ENCODE peak calls at places on chromosomes 16 and 17, in four cellular contexts. One of them, this sample, is unnamed.
A peak's percentile ranks its signal among the peaks of the same experiment; 100 is the strongest.

GRCh38 chr16:11403920-11404319 is 58.7 kb downstream of the RMI2 start:
- DNase-seq in HEK293T: no peak
- DNase-seq in K562: no peak
- DNase-seq in HepG2: no peak
- DNase-seq in this sample: no peak

GRCh38 chr16:4239682-4240175 is 2.2 kb downstream of the SRL start:
- DNase-seq in HEK293T: no peak
- DNase-seq in HepG2: no peak
- DNase-seq in K562: no peak
- DNase-seq in this sample: no peak

GRCh38 chr16:50666658-50667496 is 14.2 kb downstream of the SNX20 start:
- DNase-seq in HEK293T: no peak
- DNase-seq in HepG2: no peak
- DNase-seq in K562: no peak
- DNase-seq in this sample: peak; percentile 22

GRCh38 chr17:49715717-49716279 is 8.0 kb upstream of the SLC35B1 start:
- DNase-seq in K562: no peak
- DNase-seq in HepG2: no peak
- DNase-seq in HEK293T: no peak
- DNase-seq in this sample: no peak

GRCh38 chr16:30615358-30616076 is 5.3 kb upstream of the ZNF689 start:
- DNase-seq in K562: peak; percentile 18
- DNase-seq in HEK293T: peak; percentile 83
- DNase-seq in HepG2: peak; percentile 76
- DNase-seq in this sample: peak; percentile 98

GRCh38 chr17:2905697-2906595 is 109.7 kb downstream of the RAP1GAP2 start:
- DNase-seq in HepG2: no peak
- DNase-seq in HEK293T: no peak
- DNase-seq in K562: no peak
- DNase-seq in this sample: no peak

GRCh38 chr17:47687328-47687690 is 6.7 kb upstream of the TBKBP1 start:
- DNase-seq in HEK293T: no peak
- DNase-seq in K562: no peak
- DNase-seq in HepG2: no peak
- DNase-seq in this sample: no peak

GRCh38 chr16:4640572-4641305 is 16.1 kb downstream of the MGRN1 start:
- DNase-seq in HEK293T: no peak
- DNase-seq in HepG2: no peak
- DNase-seq in K562: no peak
- DNase-seq in this sample: no peak

GRCh38 chr16:55045329-55046145 is 114.9 kb downstream of the IRX5 start:
- DNase-seq in HepG2: no peak
- DNase-seq in HEK293T: no peak
- DNase-seq in K562: no peak
- DNase-seq in this sample: no peak

GRCh38 chr16:3119701-3120408 is 7.5 kb downstream of the ZNF205 start:
- DNase-seq in HEK293T: no peak
- DNase-seq in HepG2: no peak
- DNase-seq in K562: no peak
- DNase-seq in this sample: no peak

GRCh38 chr17:11618861-11619566 is 20.7 kb downstream of the DNAH9 start:
- DNase-seq in HepG2: peak; percentile 58
- DNase-seq in K562: no peak
- DNase-seq in HEK293T: no peak
- DNase-seq in this sample: no peak

GRCh38 chr16:51523400-51523799 is 372.3 kb upstream of the SALL1 start:
- DNase-seq in K562: no peak
- DNase-seq in HepG2: no peak
- DNase-seq in HEK293T: no peak
- DNase-seq in this sample: no peak

GRCh38 chr16:1333149-1333812 is at the start of gene BAIAP3:
- DNase-seq in HepG2: no peak
- DNase-seq in K562: peak; percentile 88
- DNase-seq in HEK293T: peak; percentile 86
- DNase-seq in this sample: peak; percentile 62

GRCh38 chr16:71894229-71894920 is 956 bp upstream of the IST1 start:
- DNase-seq in K562: no peak
- DNase-seq in HepG2: peak; percentile 56
- DNase-seq in HEK293T: peak; percentile 15
- DNase-seq in this sample: peak; percentile 64

GRCh38 chr16:11430601-11431317 is 85.5 kb downstream of the RMI2 start:
- DNase-seq in HEK293T: no peak
- DNase-seq in K562: no peak
- DNase-seq in HepG2: no peak
- DNase-seq in this sample: no peak

GRCh38 chr16:16019488-16019887 is 70.1 kb downstream of the ABCC1 start:
- DNase-seq in HepG2: no peak
- DNase-seq in K562: no peak
- DNase-seq in HEK293T: no peak
- DNase-seq in this sample: no peak

GRCh38 chr16:47129755-47130435 is 13.8 kb downstream of the NETO2 start:
- DNase-seq in HEK293T: no peak
- DNase-seq in K562: no peak
- DNase-seq in HepG2: no peak
- DNase-seq in this sample: no peak

GRCh38 chr16:73713817-73714495 is 582.7 kb upstream of the PSMD7 start:
- DNase-seq in HepG2: peak; percentile 42
- DNase-seq in HEK293T: peak; percentile 51
- DNase-seq in K562: peak; percentile 30
- DNase-seq in this sample: peak; percentile 69

GRCh38 chr16:46858151-46858550 is 26.0 kb upstream of the GPT2 start:
- DNase-seq in HepG2: no peak
- DNase-seq in K562: no peak
- DNase-seq in HEK293T: no peak
- DNase-seq in this sample: no peak

GRCh38 chr17:34711646-34712045 is 132.3 kb downstream of the TMEM132E start:
- DNase-seq in HEK293T: no peak
- DNase-seq in HepG2: no peak
- DNase-seq in K562: no peak
- DNase-seq in this sample: no peak

GRCh38 chr17:34714475-34715410 is 135.4 kb downstream of the TMEM132E start:
- DNase-seq in HEK293T: no peak
- DNase-seq in K562: no peak
- DNase-seq in HepG2: no peak
- DNase-seq in this sample: no peak

GRCh38 chr17:34710226-34710625 is 130.8 kb downstream of the TMEM132E start:
- DNase-seq in HEK293T: no peak
- DNase-seq in K562: no peak
- DNase-seq in HepG2: no peak
- DNase-seq in this sample: no peak

GRCh38 chr17:34713687-34714086 is 134.3 kb downstream of the TMEM132E start:
- DNase-seq in HepG2: no peak
- DNase-seq in HEK293T: no peak
- DNase-seq in K562: no peak
- DNase-seq in this sample: no peak

GRCh38 chr17:34712481-34713195 is 133.3 kb downstream of the TMEM132E start:
- DNase-seq in HepG2: no peak
- DNase-seq in HEK293T: no peak
- DNase-seq in K562: no peak
- DNase-seq in this sample: no peak
- TF ChIP-seq ELF4 in HepG2: no peak
- TF ChIP-seq ELF4 in HEK293T: no peak
- TF ChIP-seq ELF4 in K562: no peak
- TF ChIP-seq ELF4 in this sample: no peak

GRCh38 chr17:68035131-68035522 is 408 bp upstream of the KPNA2 start:
- DNase-seq in K562: no peak
- DNase-seq in HepG2: no peak
- DNase-seq in HEK293T: peak; percentile 93
- DNase-seq in this sample: peak; percentile 93
- TF ChIP-seq ELF4 in K562: no peak
- TF ChIP-seq ELF4 in HepG2: no peak
- TF ChIP-seq ELF4 in HEK293T: no peak
- TF ChIP-seq ELF4 in this sample: no peak

DNA sequence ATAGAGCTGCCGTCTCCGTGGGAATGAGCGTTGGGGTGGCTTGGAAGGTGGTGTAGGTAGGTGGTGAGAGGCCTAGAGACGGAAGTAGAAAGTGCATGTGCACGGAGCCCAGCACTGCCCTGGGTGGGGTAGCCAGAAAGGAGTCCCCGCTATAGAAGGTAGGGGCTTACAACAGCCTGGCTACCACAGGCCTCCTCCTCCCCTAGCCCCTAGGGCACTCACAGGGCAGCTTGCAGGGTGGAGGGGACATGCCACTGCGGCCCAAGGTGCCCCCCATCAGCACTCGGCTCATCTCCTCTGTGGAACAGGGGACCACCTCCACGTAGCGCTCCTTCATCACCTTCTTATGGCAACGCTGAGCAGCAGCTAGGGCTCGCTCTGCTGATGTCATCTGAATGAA is 5.0 kb downstream of the ESRP2 start:
- DNase-seq in HepG2: no peak
- DNase-seq in K562: no peak
- DNase-seq in HEK293T: no peak
- DNase-seq in this sample: no peak
- TF ChIP-seq ELF4 in HepG2: no peak
- TF ChIP-seq ELF4 in K562: no peak
- TF ChIP-seq ELF4 in HEK293T: no peak
- TF ChIP-seq ELF4 in this sample: no peak

DNA sequence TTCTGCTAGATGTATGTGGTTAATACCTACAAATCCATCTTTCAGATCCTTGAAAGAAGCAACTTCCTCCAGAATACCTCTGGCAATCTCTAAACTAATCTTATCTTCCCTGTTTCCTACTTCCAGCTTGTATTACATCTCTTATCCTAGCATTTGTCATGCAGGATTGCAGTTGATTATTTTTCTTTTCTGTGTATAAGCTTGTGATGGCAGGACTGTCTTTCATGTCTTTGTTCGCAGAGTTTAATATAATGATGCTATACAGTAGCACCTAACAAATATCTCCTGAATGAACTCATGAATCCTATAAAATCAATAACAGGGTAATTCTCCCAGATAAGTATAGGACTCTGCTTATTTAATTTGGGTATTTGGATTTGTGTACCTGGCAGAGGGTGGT is 12.2 kb upstream of the UBE2G1 start:
- DNase-seq in K562: no peak
- DNase-seq in HEK293T: no peak
- DNase-seq in HepG2: no peak
- DNase-seq in this sample: no peak
- TF ChIP-seq ELF4 in K562: no peak
- TF ChIP-seq ELF4 in HEK293T: no peak
- TF ChIP-seq ELF4 in HepG2: no peak
- TF ChIP-seq ELF4 in this sample: no peak

GRCh38 chr17:17387017-17387416 is 83.8 kb downstream of the NT5M start:
- DNase-seq in HEK293T: no peak
- DNase-seq in K562: no peak
- DNase-seq in HepG2: no peak
- DNase-seq in this sample: no peak
- TF ChIP-seq ELF4 in HEK293T: no peak
- TF ChIP-seq ELF4 in K562: no peak
- TF ChIP-seq ELF4 in HepG2: no peak
- TF ChIP-seq ELF4 in this sample: no peak

GRCh38 chr17:69030145-69030544 is 30.6 kb downstream of the ABCA9 start:
- DNase-seq in HEK293T: no peak
- DNase-seq in K562: no peak
- DNase-seq in HepG2: no peak
- DNase-seq in this sample: no peak
- TF ChIP-seq ELF4 in HEK293T: no peak
- TF ChIP-seq ELF4 in K562: no peak
- TF ChIP-seq ELF4 in HepG2: no peak
- TF ChIP-seq ELF4 in this sample: no peak

DNA sequence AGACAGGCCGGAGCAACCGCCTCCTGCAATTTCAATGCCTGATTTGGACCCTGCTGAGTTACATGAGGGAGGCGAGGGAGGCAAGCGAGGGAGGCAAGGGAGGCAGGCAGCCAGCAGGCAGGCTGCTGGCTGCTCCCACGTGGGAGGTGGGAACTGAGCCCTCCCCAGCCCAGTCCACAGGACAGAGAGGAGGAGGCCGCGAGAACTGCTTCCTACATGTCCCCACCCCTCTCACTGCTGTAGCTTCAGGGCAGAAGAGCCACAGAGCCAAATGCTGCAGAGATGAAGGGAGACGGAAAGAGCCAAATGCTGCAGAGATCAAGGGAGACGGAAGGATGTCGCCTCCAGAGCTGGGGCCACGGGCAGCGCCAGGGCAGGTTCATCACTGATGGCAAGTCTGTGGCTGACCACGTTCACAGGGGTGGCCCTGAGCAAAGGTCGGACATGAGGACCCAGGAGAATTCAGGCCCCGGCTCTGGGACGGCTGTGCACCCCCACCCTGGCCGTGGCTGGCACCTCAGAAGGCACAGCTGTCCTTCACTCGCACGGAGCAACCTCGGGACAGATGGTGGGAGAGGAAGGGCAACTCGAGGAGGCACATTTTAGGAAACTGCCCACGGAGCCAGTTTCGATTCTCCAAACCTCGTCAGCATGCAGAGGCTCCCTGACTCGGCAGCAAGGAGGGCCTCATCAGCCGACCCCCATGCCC is 21.5 kb downstream of the RPH3AL start:
- DNase-seq in K562: no peak
- DNase-seq in HepG2: no peak
- DNase-seq in HEK293T: no peak
- DNase-seq in this sample: no peak
- TF ChIP-seq ELF4 in K562: no peak
- TF ChIP-seq ELF4 in HepG2: no peak
- TF ChIP-seq ELF4 in HEK293T: no peak
- TF ChIP-seq ELF4 in this sample: no peak

This sample was measured in WTC11.